ENCODE peak calls at places on chromosome 10, in four cellular contexts. U, I, K and P are unnamed samples. For H3K4me1, the result is how much of the 10 kb centered on the place peaks cover.

GRCh38 chr10:70498970-70499828 is 20.6 kb downstream of the PALD1 start:
- DNase-seq in I (no peak), K (peak), U (no peak), P (no peak)

GRCh38 chr10:122089343-122090015 is 100.5 kb downstream of the TACC2 start:
- DNase-seq in I (no peak), K (no peak), U (no peak), P (no peak)

GRCh38 chr10:21516270-21517131 is 9.0 kb downstream of the SKIDA1 start:
- DNase-seq in I (peak), K (peak), U (peak), P (peak)

GRCh38 chr10:95482501-95483248 is 78.5 kb downstream of the SORBS1 start:
- DNase-seq in I (no peak), U (no peak), K (no peak), P (no peak)

GRCh38 chr10:62726142-62726541 is 78.4 kb upstream of the ADO start:
- DNase-seq in U (no peak), K (no peak), I (no peak), P (no peak)

GRCh38 chr10:20670569-20670968 is 226.5 kb downstream of the NEBL start:
- DNase-seq in I (no peak), K (no peak), U (no peak), P (no peak)

GRCh38 chr10:100848770-100849169 is 64.0 kb upstream of the SLF2 start:
- DNase-seq in K (no peak), U (no peak), I (no peak), P (no peak)

GRCh38 chr10:132605390-132605789 is 67.8 kb downstream of the INPP5A start:
- DNase-seq in K (no peak), I (no peak), U (no peak), P (peak)

GRCh38 chr10:47058961-47059391 is 147.7 kb downstream of the PTPN20 start:
- DNase-seq in I (no peak), U (no peak), K (no peak), P (no peak)

GRCh38 chr10:21849624-21850023 is 153.9 kb downstream of the DNAJC1 start:
- DNase-seq in K (no peak), U (no peak), I (no peak), P (no peak)

GRCh38 chr10:62869958-62870357 is 53.8 kb upstream of the EGR2 start:
- DNase-seq in I (no peak), U (no peak), K (no peak), P (no peak)

GRCh38 chr10:79102056-79102874 is 33.5 kb downstream of the ZMIZ1 start:
- DNase-seq in U (no peak), K (peak), I (peak), P (peak)

GRCh38 chr10:32005050-32005449 is 51.2 kb downstream of the KIF5B start:
- DNase-seq in K (peak), I (no peak), U (no peak), P (no peak)

GRCh38 chr10:92419740-92420553 is 129.0 kb downstream of the MARCHF5 start:
- DNase-seq in K (peak), U (peak), I (peak), P (peak)

GRCh38 chr10:19713800-19714525 is 102.3 kb upstream of the PLXDC2 start:
- DNase-seq in U (no peak), K (no peak), I (no peak), P (no peak)

GRCh38 chr10:13586676-13587355 is at the start of gene PRPF18:
- DNase-seq in K (peak), I (peak), U (peak), P (peak)

GRCh38 chr10:65194555-65194954 is 1673.4 kb downstream of the REEP3 start:
- DNase-seq in U (no peak), K (no peak), I (no peak), P (no peak)

GRCh38 chr10:71648595-71649320 is 70.8 kb downstream of the C10orf105 start:
- DNase-seq in U (no peak), I (no peak), K (no peak), P (no peak)

GRCh38 chr10:128631801-128632241 is 505.6 kb upstream of the MKI67 start:
- DNase-seq in K (no peak), I (no peak), U (no peak), P (no peak)

GRCh38 chr10:128628252-128628651 is 502.0 kb upstream of the MKI67 start:
- DNase-seq in I (no peak), K (no peak), U (no peak), P (no peak)

GRCh38 chr10:128630787-128631252 is 504.6 kb upstream of the MKI67 start:
- DNase-seq in I (no peak), K (no peak), U (no peak), P (no peak)

GRCh38 chr10:128627811-128628210 is 501.6 kb upstream of the MKI67 start:
- DNase-seq in K (no peak), I (no peak), U (no peak), P (no peak)

GRCh38 chr10:128629111-128630096 is 503.2 kb upstream of the MKI67 start:
- DNase-seq in I (no peak), U (no peak), K (no peak), P (no peak)
- TF ChIP-seq CTCF in I (no peak), U (no peak), K (no peak), P (no peak)

GRCh38 chr10:74988055-74988773 is 123.2 kb upstream of the SAMD8 start:
- DNase-seq in I (no peak), K (no peak), U (no peak), P (no peak)

GRCh38 chr10:74992068-74992467 is 119.4 kb upstream of the SAMD8 start:
- DNase-seq in I (no peak), K (no peak), U (no peak), P (no peak)

GRCh38 chr10:74993649-74994048 is 117.8 kb upstream of the SAMD8 start:
- DNase-seq in I (no peak), U (no peak), K (no peak), P (no peak)

GRCh38 chr10:74988787-74989574 is 122.5 kb upstream of the SAMD8 start:
- DNase-seq in K (peak), U (no peak), I (no peak), P (no peak)

DNA sequence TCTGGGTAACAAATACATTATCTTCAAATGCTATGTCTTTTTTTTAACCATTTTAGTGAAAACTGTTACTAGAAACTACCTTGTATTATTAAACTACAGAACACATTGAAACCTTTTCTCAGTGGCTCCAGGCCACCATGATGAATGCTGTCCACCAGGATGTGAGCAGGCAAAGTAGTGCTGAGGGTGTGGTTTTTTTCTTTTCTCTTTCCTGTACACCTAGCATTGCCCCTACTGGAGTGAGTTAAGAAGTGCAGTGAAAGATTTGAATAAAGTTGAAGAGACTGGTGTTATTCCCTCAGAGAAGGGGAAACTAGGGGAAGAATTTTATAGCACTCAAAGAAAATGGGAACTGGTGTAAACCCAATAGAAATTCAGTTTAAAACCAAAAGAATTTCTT is 120.0 kb upstream of the SAMD8 start:
- DNase-seq in K (no peak), I (no peak), U (no peak), P (no peak)
- H3K4me3 ChIP-seq in K (no peak), I (no peak), U (no peak), P (no peak)

GRCh38 chr10:126405239-126405785 is 17.0 kb upstream of the ADAM12 start:
- DNase-seq in U (no peak), I (no peak), K (no peak), P (no peak)

GRCh38 chr10:126409821-126410220 is 21.5 kb upstream of the ADAM12 start:
- DNase-seq in U (no peak), K (no peak), I (no peak), P (no peak)

GRCh38 chr10:126408953-126409641 is 20.8 kb upstream of the ADAM12 start:
- DNase-seq in I (no peak), K (no peak), U (no peak), P (no peak)

GRCh38 chr10:126407831-126408230 is 19.6 kb upstream of the ADAM12 start:
- DNase-seq in U (no peak), K (no peak), I (no peak), P (no peak)
- H3K4me1 ChIP-seq in U (under half), K (under half), I (under half), P (under half)

DNA sequence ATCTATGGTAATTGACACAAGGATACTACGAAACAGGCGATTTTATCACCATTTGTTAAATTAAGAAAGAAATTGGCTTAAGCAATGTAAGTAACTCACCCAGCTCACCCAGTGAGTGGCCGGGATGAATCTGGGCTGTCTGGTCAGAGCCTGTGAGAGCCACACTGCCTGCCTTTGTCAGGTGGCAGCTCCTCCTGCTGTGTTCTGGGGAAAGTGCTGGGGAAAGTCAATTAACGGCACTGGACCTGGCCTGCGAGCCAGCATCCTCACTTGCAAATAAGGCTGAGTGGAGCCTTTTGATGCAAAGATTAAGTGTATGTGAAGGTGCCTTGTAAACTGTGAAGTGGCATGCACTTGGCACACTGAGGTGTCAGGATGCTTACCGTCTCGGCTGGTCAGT is 13.4 kb upstream of the CXCL12 start:
- DNase-seq in I (no peak), U (no peak), K (no peak), P (no peak)
- TF ChIP-seq CTCF in I (no peak), U (no peak), K (no peak), P (no peak)

GRCh38 chr10:1024103-1024502 is 1.6 kb downstream of the IDI2 start:
- DNase-seq in K (no peak), I (no peak), U (no peak), P (no peak)

GRCh38 chr10:1025684-1026083 is at the start of gene IDI2:
- DNase-seq in U (no peak), I (no peak), K (no peak), P (no peak)

GRCh38 chr10:1029838-1030237 is 4.2 kb upstream of the IDI2 start:
- DNase-seq in U (no peak), I (no peak), K (no peak), P (no peak)

GRCh38 chr10:1022413-1022812 is 3.2 kb downstream of the IDI2 start:
- DNase-seq in K (no peak), U (no peak), I (peak), P (no peak)

DNA sequence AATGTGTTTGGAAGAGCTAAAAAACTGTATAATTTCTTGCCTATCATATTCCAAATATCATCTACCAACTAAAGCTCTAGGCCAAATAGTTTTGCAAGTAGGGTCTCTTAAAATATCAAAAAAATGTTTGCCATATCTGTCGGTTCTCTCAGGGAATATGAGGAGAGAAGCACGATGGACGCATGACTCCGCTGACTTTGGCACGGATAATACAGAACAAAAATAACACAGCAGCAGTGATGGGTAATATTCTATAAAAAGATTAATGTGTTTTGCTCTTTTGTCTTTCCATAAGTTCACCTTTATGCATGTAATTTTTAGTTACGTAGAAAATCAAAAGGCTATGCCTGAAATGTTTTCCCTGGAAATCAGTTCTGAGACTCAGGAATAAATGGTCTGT is 919 bp upstream of the IDI2 start:
- DNase-seq in U (no peak), I (no peak), K (no peak), P (no peak)
- H3K4me3 ChIP-seq in U (no peak), I (no peak), K (no peak), P (no peak)

DNA sequence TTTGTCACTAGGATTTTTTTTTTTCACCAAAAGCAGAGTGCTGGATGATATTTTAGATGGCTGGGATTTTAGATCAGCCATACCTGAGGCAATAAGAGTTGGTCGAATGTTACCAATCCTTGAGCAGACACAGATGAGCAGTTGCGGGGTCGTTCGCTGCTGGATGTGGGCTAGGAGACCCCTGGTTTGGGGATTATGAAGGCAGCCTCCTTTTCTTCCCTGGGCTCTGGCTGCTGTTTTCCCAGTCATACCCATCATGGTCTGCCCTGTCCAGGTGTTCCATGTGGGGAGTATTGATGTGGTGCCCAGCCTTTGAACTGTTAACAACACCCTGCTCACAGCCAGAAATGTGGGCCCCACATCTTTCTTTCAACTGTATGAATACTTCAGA is 5.0 kb downstream of the PTPRE start:
- DNase-seq in U (no peak), K (no peak), I (no peak), P (no peak)
- H3K4me1 ChIP-seq in U (under half), K (under half), I (under half), P (under half)

GRCh38 chr10:43296320-43296719 is 29.5 kb upstream of the RASGEF1A start:
- DNase-seq in U (no peak), I (no peak), K (no peak), P (no peak)
- TF ChIP-seq CTCF in U (no peak), I (no peak), K (no peak), P (no peak)

GRCh38 chr10:60960913-60961312 is 16.9 kb upstream of the RHOBTB1 start:
- DNase-seq in U (no peak), K (no peak), I (no peak), P (no peak)
- H3K4me3 ChIP-seq in U (no peak), K (no peak), I (no peak), P (no peak)